ENCODE peak calls at places on chromosomes 4 and X, in eight cellular contexts. W is Panc1, Y is BJ, G is endothelial cell, S is natural killer cell, K is lower lobe of right lung, H is GM20000, E is GM06990. P is an unnamed sample.

GRCh38 chrX:50000937-50001542 is 78.6 kb downstream of the CLCN5 start:
- DNase-seq in W (no peak), E (no peak), H (no peak), G (no peak), K (no peak), S (no peak), Y (no peak), P (no peak)

GRCh38 chr4:103008875-103009729 is 10.4 kb downstream of the SLC9B1 start:
- DNase-seq in G (peak), H (peak), W (peak), K (no peak), S (no peak), Y (peak), E (peak), P (peak)

GRCh38 chrX:154121961-154122360 is 22.1 kb upstream of the OPN1LW start:
- DNase-seq in K (no peak), W (no peak), S (no peak), E (no peak), G (no peak), Y (no peak), H (no peak), P (no peak)

GRCh38 chrX:8233091-8233490 is 62.0 kb upstream of the VCX2 start:
- DNase-seq in S (no peak), Y (no peak), G (no peak), H (no peak), K (no peak), E (no peak), W (no peak), P (no peak)

GRCh38 chrX:2351999-2352995 is 148.5 kb downstream of the DHRSX start:
- DNase-seq in E (no peak), K (no peak), W (peak), H (no peak), Y (peak), S (no peak), G (no peak), P (no peak)

GRCh38 chr4:77044458-77045124 is 31.2 kb downstream of the CCNI start:
- DNase-seq in W (no peak), Y (no peak), G (no peak), K (no peak), H (peak), S (no peak), E (no peak), P (no peak)

GRCh38 chr4:168569909-168570276 is 73.0 kb downstream of the PALLD start:
- DNase-seq in Y (no peak), E (no peak), S (no peak), W (no peak), H (no peak), K (no peak), G (no peak), P (no peak)

GRCh38 chr4:118953276-118953675 is 64.6 kb downstream of the SYNPO2 start:
- DNase-seq in E (no peak), S (no peak), H (no peak), W (no peak), K (no peak), G (no peak), Y (no peak), P (no peak)

GRCh38 chr4:7735961-7736360 is 203.7 kb downstream of the AFAP1 start:
- DNase-seq in H (no peak), Y (no peak), S (no peak), W (no peak), K (peak), E (no peak), G (no peak), P (no peak)

GRCh38 chr4:184310171-184310567 is 92.5 kb upstream of the ENPP6 start:
- DNase-seq in W (no peak), H (peak), G (no peak), K (peak), E (peak), S (peak), Y (no peak), P (peak)

GRCh38 chr4:130603043-130603442 is 1507.1 kb downstream of the C4orf33 start:
- DNase-seq in E (no peak), S (no peak), G (no peak), K (no peak), Y (no peak), W (no peak), H (no peak), P (no peak)

GRCh38 chr4:82984459-82984858 is 26.2 kb downstream of the LIN54 start:
- DNase-seq in E (no peak), Y (peak), K (no peak), G (no peak), W (no peak), H (no peak), S (no peak), P (no peak)

GRCh38 chrX:9530848-9531274 is 66.0 kb downstream of the TBL1X start:
- DNase-seq in H (peak), W (no peak), K (peak), G (peak), E (peak), S (peak), Y (peak), P (no peak)

GRCh38 chr4:10917475-10918103 is 233.0 kb upstream of the CLNK start:
- DNase-seq in H (no peak), K (no peak), G (no peak), E (no peak), W (no peak), Y (no peak), S (no peak), P (no peak)

GRCh38 chr4:109026588-109026987 is 263.7 kb upstream of the ETNPPL start:
- DNase-seq in W (no peak), G (no peak), K (no peak), E (no peak), Y (no peak), H (no peak), S (no peak), P (no peak)

GRCh38 chr4:2408401-2408958 is 10.0 kb downstream of the ZFYVE28 start:
- DNase-seq in Y (no peak), G (no peak), H (no peak), S (no peak), K (no peak), E (peak), W (no peak), P (no peak)

GRCh38 chr4:123401466-123402175 is 5.0 kb downstream of the SPRY1 start:
- DNase-seq in G (no peak), H (no peak), W (no peak), S (no peak), Y (no peak), K (no peak), E (no peak), P (no peak)

GRCh38 chrX:149903889-149904748 is 23.1 kb downstream of the MAGEA8 start:
- DNase-seq in H (no peak), E (no peak), W (no peak), Y (no peak), K (no peak), S (no peak), G (no peak), P (no peak)

GRCh38 chr4:152112887-152113286 is 352.1 kb upstream of the GATB start:
- DNase-seq in W (no peak), E (no peak), S (peak), H (peak), Y (no peak), K (no peak), G (no peak), P (no peak)

GRCh38 chr4:88187766-88188165 is 29.3 kb upstream of the ABCG2 start:
- DNase-seq in Y (no peak), K (no peak), H (no peak), W (no peak), G (no peak), S (no peak), E (no peak), P (no peak)

GRCh38 chrX:150211988-150212387 is 151.1 kb upstream of the MAMLD1 start:
- DNase-seq in H (no peak), W (no peak), G (no peak), Y (no peak), E (no peak), K (no peak), S (no peak), P (no peak)

GRCh38 chrX:121146059-121146628 is 98.7 kb downstream of the GLUD2 start:
- DNase-seq in S (no peak), E (no peak), W (no peak), K (no peak), G (no peak), Y (no peak), H (no peak), P (no peak)

GRCh38 chr4:168486961-168487820 is 6.9 kb upstream of the DDX60L start:
- DNase-seq in K (no peak), S (no peak), G (no peak), W (no peak), E (no peak), Y (peak), H (no peak), P (no peak)

GRCh38 chr4:107740950-107741701 is 21.1 kb upstream of the PAPSS1 start:
- DNase-seq in S (no peak), K (no peak), E (no peak), G (no peak), W (no peak), H (no peak), Y (peak), P (no peak)

GRCh38 chr4:133147365-133147821 is 1.7 kb upstream of the PCDH10 start:
- DNase-seq in G (peak), W (no peak), E (no peak), H (no peak), K (no peak), S (no peak), Y (no peak), P (no peak)

GRCh38 chr4:154086247-154086646 is 297.4 kb upstream of the SFRP2 start:
- DNase-seq in W (no peak), S (no peak), G (no peak), K (no peak), H (no peak), Y (no peak), E (no peak), P (no peak)

GRCh38 chr4:7932333-7932732 is 7.3 kb downstream of the AFAP1 start:
- DNase-seq in Y (no peak), G (no peak), E (no peak), K (no peak), H (no peak), W (no peak), S (no peak), P (no peak)

GRCh38 chr4:172352351-172352750 is 539.1 kb downstream of the GALNTL6 start:
- DNase-seq in H (no peak), W (no peak), K (no peak), S (no peak), G (no peak), E (no peak), Y (no peak), P (no peak)

GRCh38 chrX:41734530-41734929 is 10.5 kb downstream of the GPR82 start:
- DNase-seq in H (no peak), K (no peak), S (no peak), G (no peak), Y (no peak), E (no peak), W (peak), P (no peak)

GRCh38 chr4:27684501-27685077 is 823.9 kb downstream of the STIM2 start:
- DNase-seq in E (no peak), G (peak), H (peak), W (peak), S (no peak), K (peak), Y (no peak), P (peak)

GRCh38 chr4:7678318-7678852 is 243.7 kb upstream of the PSAPL1 start:
- DNase-seq in S (no peak), Y (no peak), H (no peak), G (no peak), E (no peak), K (peak), W (no peak), P (no peak)

GRCh38 chr4:156970501-156971167 is 965 bp downstream of the PDGFC start:
- DNase-seq in G (peak), Y (no peak), W (no peak), K (peak), H (peak), E (no peak), S (no peak), P (peak)

GRCh38 chr4:40699648-40700047 is 50.1 kb upstream of the NSUN7 start:
- DNase-seq in G (no peak), H (no peak), E (no peak), K (no peak), W (no peak), Y (peak), S (no peak), P (no peak)

GRCh38 chrX:71184803-71185495 is 38.1 kb upstream of the GJB1 start:
- DNase-seq in H (no peak), W (no peak), Y (no peak), G (no peak), K (no peak), S (no peak), E (no peak), P (no peak)

GRCh38 chrX:13201605-13202219 is 118.1 kb downstream of the ATXN3L start:
- DNase-seq in K (no peak), S (no peak), H (no peak), E (no peak), Y (no peak), W (no peak), G (no peak), P (no peak)

GRCh38 chrX:13200398-13200797 is 119.5 kb downstream of the ATXN3L start:
- DNase-seq in S (no peak), K (no peak), H (no peak), G (no peak), E (no peak), Y (no peak), W (no peak), P (no peak)

GRCh38 chrX:13196778-13197177 is 123.1 kb downstream of the ATXN3L start:
- DNase-seq in E (no peak), G (no peak), Y (no peak), S (no peak), H (no peak), K (no peak), W (no peak), P (no peak)

GRCh38 chrX:13198762-13199064 is 121.1 kb downstream of the ATXN3L start:
- DNase-seq in E (no peak), Y (no peak), W (no peak), H (no peak), K (no peak), S (no peak), G (no peak), P (no peak)

GRCh38 chrX:13197961-13198761 is 121.7 kb downstream of the ATXN3L start:
- DNase-seq in E (no peak), G (no peak), W (no peak), Y (no peak), K (no peak), H (no peak), S (no peak), P (no peak)
- TF ChIP-seq CTCF in E (no peak), G (no peak), W (no peak), Y (no peak), K (no peak), H (no peak), S (no peak), P (no peak)

GRCh38 chrX:82218361-82218760 is 1016.5 kb downstream of the SH3BGRL start:
- DNase-seq in G (no peak), E (no peak), Y (no peak), K (no peak), W (no peak), H (peak), S (no peak), P (peak)
- TF ChIP-seq CTCF in G (peak), E (peak), Y (no peak), K (peak), W (peak), H (no peak), S (no peak), P (no peak)

DNA sequence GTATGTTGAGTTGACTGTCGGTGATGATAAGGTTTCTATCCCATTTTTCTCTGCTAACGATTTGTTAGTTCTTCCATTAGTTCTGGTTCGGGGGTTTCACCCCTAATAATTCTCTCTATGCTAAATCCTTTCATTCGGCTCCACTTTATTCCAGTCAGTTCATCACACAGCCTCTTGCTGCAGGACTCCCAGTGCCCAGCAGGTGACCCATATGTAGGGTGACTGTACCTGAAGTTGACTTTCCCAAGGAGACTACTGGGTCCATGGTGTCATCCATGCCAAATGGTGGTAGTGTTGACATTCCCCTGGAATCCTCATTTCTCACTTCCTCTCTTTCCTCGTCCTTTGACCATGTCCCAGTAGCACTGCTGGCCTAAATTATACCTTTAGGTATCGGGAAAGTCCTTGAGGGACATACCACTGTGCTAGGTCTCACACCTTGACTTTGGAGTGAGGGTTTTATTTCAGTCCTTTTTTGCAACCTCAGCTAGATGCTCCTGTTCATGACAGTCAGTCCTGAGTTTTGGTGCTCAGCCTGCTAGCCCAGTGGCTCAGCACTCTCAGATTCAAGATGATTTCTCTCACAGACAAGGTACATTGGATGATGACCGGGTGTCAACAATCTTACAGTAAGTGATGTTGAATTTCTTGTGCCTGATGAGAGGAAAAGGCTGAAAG is 105.1 kb upstream of the ARHGAP24 start:
- DNase-seq in E (no peak), G (no peak), K (no peak), Y (no peak), S (no peak), W (no peak), H (no peak), P (no peak)
- TF ChIP-seq CTCF in E (no peak), G (no peak), K (no peak), Y (no peak), S (no peak), W (no peak), H (no peak), P (no peak)

GRCh38 chr4:150801833-150802232 is 213.3 kb downstream of the LRBA start:
- DNase-seq in W (no peak), K (no peak), H (no peak), G (no peak), S (no peak), E (no peak), Y (no peak), P (no peak)

GRCh38 chr4:150794706-150795105 is 212.8 kb downstream of the MAB21L2 start:
- DNase-seq in K (no peak), Y (no peak), H (no peak), G (no peak), E (no peak), S (no peak), W (no peak), P (no peak)

DNA sequence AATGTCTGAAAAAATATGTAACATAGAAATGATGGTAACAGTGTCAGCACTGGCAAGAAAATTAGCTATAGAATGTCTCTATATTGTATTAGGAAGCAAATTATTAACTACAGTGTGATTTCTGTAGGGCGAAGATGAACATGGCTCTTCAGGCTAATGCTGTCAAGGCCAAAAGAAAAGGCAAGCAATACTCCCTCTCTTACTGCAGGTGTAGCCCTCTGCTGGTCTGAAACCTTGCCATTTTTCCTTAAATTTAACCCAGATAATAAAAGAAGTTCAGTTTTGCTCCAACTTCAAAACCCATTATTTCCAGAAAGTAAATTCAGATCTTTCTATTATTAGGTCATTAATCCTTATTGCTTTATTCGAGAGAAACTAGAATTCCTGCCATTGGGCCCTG is 215.9 kb downstream of the LRBA start:
- DNase-seq in S (no peak), Y (no peak), W (no peak), E (no peak), H (no peak), K (no peak), G (no peak), P (no peak)
- TF ChIP-seq CTCF in S (no peak), Y (no peak), W (no peak), E (no peak), H (no peak), K (no peak), G (no peak), P (no peak)

DNA sequence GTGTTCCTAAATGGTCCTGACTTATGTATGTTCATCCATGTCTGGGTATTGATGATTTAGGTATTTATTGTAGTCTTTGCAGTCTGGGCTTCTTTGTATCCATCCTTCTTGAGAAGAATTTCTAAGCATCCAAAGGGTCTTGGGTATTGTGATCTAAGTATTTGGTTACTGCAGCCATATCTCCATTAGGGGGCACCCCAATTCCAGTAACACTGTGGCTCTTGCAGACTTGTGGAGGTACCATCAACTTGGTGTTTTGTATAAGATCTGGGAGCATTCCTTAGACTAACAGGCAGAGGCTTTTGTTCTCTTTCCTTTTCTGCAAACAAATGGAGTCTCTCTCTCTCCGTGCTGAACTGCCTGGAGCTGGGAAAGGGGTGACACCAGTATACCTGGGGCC is 113.7 kb upstream of the NEXMIF start:
- DNase-seq in H (peak), E (no peak), K (no peak), W (peak), S (no peak), G (no peak), Y (no peak), P (peak)
- TF ChIP-seq CTCF in H (no peak), E (peak), K (peak), W (peak), S (no peak), G (no peak), Y (peak), P (no peak)

GRCh38 chrX:68807818-68808217 is 21.0 kb upstream of the EFNB1 start:
- DNase-seq in G (peak), K (no peak), S (no peak), W (no peak), H (no peak), E (no peak), Y (no peak), P (no peak)

GRCh38 chrX:68808686-68809357 is 20.0 kb upstream of the EFNB1 start:
- DNase-seq in S (no peak), E (no peak), Y (no peak), W (no peak), K (no peak), G (no peak), H (no peak), P (no peak)
- TF ChIP-seq CTCF in S (no peak), E (peak), Y (peak), W (peak), K (no peak), G (no peak), H (no peak), P (no peak)

GRCh38 chr4:177339794-177340374 is 30.2 kb downstream of the NEIL3 start:
- DNase-seq in Y (no peak), K (no peak), E (no peak), H (peak), S (no peak), W (no peak), G (no peak), P (no peak)
- TF ChIP-seq CTCF in Y (peak), K (peak), E (peak), H (peak), S (peak), W (peak), G (peak), P (peak)